ENCODE peak calls at places on chromosomes 4 and X, in five cellular contexts. U is H1, I is K562, R is GM12878, V is HepG2. F is an unnamed sample.

GRCh38 chrX:107675823-107676555 is 47.7 kb downstream of the PRPS1 start:
- DNase-seq in U (no peak), I (no peak), R (no peak), V (no peak), F (no peak)

GRCh38 chrX:119605739-119606507 is at the start of gene NKRF:
- DNase-seq in U (peak), I (peak), R (peak), V (peak), F (peak)

GRCh38 chr4:181971973-181972372 is 271.2 kb upstream of the TENM3 start:
- DNase-seq in U (no peak), I (no peak), R (no peak), V (no peak), F (no peak)

GRCh38 chrX:39402158-39402557 is 600.9 kb downstream of the MID1IP1 start:
- DNase-seq in U (no peak), I (no peak), R (no peak), V (no peak), F (no peak)

GRCh38 chr4:118989098-118990080 is 100.7 kb downstream of the SYNPO2 start:
- DNase-seq in U (no peak), I (no peak), R (no peak), V (no peak), F (peak)

GRCh38 chr4:126451237-126451885 is 1136.6 kb downstream of the FAT4 start:
- DNase-seq in U (no peak), I (no peak), R (no peak), V (no peak), F (no peak)

GRCh38 chrX:4708970-4709760 is 995.7 kb upstream of the PRKX start:
- DNase-seq in U (no peak), I (no peak), R (no peak), V (no peak), F (no peak)

GRCh38 chrX:54891573-54891972 is 29.1 kb upstream of the TRO start:
- DNase-seq in U (no peak), I (peak), R (no peak), V (peak), F (peak)

GRCh38 chr4:109803924-109804571 is 2.2 kb upstream of the CFI start:
- DNase-seq in U (no peak), I (peak), R (peak), V (peak), F (peak)

GRCh38 chrX:35098419-35098818 is 155.8 kb downstream of the FAM47B start:
- DNase-seq in U (no peak), I (no peak), R (no peak), V (no peak), F (no peak)

GRCh38 chrX:3181846-3182245 is 140.6 kb downstream of the ARSF start:
- DNase-seq in U (no peak), I (no peak), R (no peak), V (no peak), F (no peak)

GRCh38 chr4:110514889-110515479 is 39.0 kb downstream of the ENPEP start:
- DNase-seq in U (no peak), I (peak), R (no peak), V (peak), F (no peak)

GRCh38 chr4:14912426-14912825 is 89.9 kb upstream of the CPEB2 start:
- DNase-seq in U (no peak), I (no peak), R (no peak), V (no peak), F (no peak)

GRCh38 chr4:14908635-14909034 is 93.6 kb upstream of the CPEB2 start:
- DNase-seq in U (no peak), I (no peak), R (no peak), V (no peak), F (no peak)

GRCh38 chr4:14902337-14902736 is 99.9 kb upstream of the CPEB2 start:
- DNase-seq in U (no peak), I (no peak), R (no peak), V (no peak), F (no peak)

GRCh38 chr4:14910411-14910810 is 91.9 kb upstream of the CPEB2 start:
- DNase-seq in U (no peak), I (no peak), R (no peak), V (no peak), F (no peak)

GRCh38 chr4:14906805-14907204 is 95.5 kb upstream of the CPEB2 start:
- DNase-seq in U (no peak), I (no peak), R (no peak), V (no peak), F (no peak)
- TF ChIP-seq HDAC2 in U (no peak), I (no peak), R (no peak), V (no peak), F (no peak)

DNA sequence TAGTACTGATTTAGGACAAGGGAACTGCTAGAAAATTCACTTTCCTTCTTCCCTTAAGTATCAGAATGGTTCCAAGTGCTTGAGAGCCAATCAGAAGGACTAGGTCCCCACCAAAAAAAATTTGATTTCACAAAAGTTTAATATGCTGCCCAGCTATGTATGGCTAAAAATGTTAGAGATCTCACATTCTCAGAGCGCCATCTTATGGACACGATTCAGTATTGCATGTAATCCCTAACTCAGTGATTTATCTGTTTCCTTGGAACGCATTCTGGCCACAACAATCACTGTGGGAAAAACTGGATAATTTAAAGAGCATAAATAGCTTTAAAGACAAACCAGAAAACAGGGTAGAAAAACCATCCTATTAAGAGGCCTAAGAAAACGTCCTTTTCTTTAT is 255.1 kb upstream of the GPC4 start:
- DNase-seq in U (no peak), I (peak), R (peak), V (no peak), F (peak)
- TF ChIP-seq CEBPB in U (no peak), I (no peak), R (no peak), V (no peak), F (no peak)

GRCh38 chr4:16225996-16226815 is at the start of gene TAPT1:
- DNase-seq in U (peak), I (peak), R (no peak), V (no peak), F (peak)

GRCh38 chr4:16226816-16227461 is 668 bp upstream of the TAPT1 start:
- DNase-seq in U (peak), I (peak), R (no peak), V (peak), F (no peak)

GRCh38 chr4:16225681-16225995 is 633 bp downstream of the TAPT1 start:
- DNase-seq in U (no peak), I (no peak), R (no peak), V (no peak), F (no peak)

GRCh38 chr4:16229604-16230003 is 3.3 kb upstream of the TAPT1 start:
- DNase-seq in U (no peak), I (no peak), R (no peak), V (no peak), F (no peak)

GRCh38 chr4:16227462-16227868 is 1.2 kb upstream of the TAPT1 start:
- DNase-seq in U (no peak), I (no peak), R (no peak), V (peak), F (peak)
- TF ChIP-seq HDAC2 in U (no peak), I (no peak), R (no peak), V (no peak), F (no peak)

DNA sequence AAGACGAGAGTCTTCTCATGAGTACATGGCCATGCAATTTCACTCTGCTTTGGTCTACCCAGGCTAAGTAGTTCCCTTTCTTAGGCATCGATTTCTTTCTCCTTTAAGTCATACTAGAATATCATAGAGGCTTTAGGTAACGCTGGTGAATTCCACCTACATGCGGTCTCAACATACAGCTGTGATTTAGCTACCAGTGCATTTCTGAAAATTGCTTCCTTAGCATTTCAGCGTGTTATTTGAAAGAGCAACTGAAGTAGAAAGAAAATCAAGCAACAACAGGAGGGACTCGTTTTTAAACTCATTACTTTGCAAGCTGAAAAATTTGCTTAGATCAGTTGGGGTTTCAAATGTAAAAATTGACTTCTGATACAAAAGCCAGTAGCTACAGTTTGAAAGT is 48.1 kb upstream of the RASGEF1B start:
- DNase-seq in U (no peak), I (no peak), R (no peak), V (no peak), F (no peak)
- TF ChIP-seq CEBPB in U (no peak), I (no peak), R (no peak), V (no peak), F (no peak)